ENCODE peak calls at places on chromosome 3, in eight cellular contexts. X, W, E, V, P, L, R and G are unnamed samples.

GRCh38 chr3:71542548-71543370 is 40.8 kb downstream of the FOXP1 start:
- DNase-seq in X (peak), W (no peak), E (peak), V (peak), P (peak), L (no peak), R (peak), G (peak)

GRCh38 chr3:52429031-52429430 is 15.9 kb downstream of the SEMA3G start:
- DNase-seq in X (no peak), W (no peak), E (no peak), V (no peak), P (no peak), L (no peak), R (no peak), G (peak)

GRCh38 chr3:15108869-15109268 is 9.9 kb upstream of the RBSN start:
- DNase-seq in X (no peak), W (no peak), E (no peak), V (no peak), P (no peak), L (no peak), R (no peak), G (no peak)

GRCh38 chr3:114551770-114552526 is 258.1 kb downstream of the TIGIT start:
- DNase-seq in X (no peak), W (peak), E (no peak), V (no peak), P (no peak), L (no peak), R (no peak), G (no peak)

GRCh38 chr3:61638721-61639120 is 77.3 kb downstream of the PTPRG start:
- DNase-seq in X (no peak), W (no peak), E (no peak), V (no peak), P (no peak), L (no peak), R (no peak), G (no peak)

GRCh38 chr3:30657914-30658313 is 51.5 kb downstream of the TGFBR2 start:
- DNase-seq in X (no peak), W (no peak), E (no peak), V (no peak), P (no peak), L (no peak), R (no peak), G (no peak)

GRCh38 chr3:172221550-172221949 is 182.2 kb downstream of the FNDC3B start:
- DNase-seq in X (no peak), W (no peak), E (no peak), V (no peak), P (no peak), L (no peak), R (no peak), G (no peak)

GRCh38 chr3:32894977-32895376 is 56.5 kb upstream of the CCR4 start:
- DNase-seq in X (no peak), W (no peak), E (no peak), V (no peak), P (no peak), L (no peak), R (no peak), G (no peak)

GRCh38 chr3:18428036-18428435 is 2.9 kb upstream of the SATB1 start:
- DNase-seq in X (no peak), W (no peak), E (no peak), V (no peak), P (no peak), L (no peak), R (no peak), G (no peak)

GRCh38 chr3:150409527-150410310 is 1.6 kb downstream of the TSC22D2 start:
- DNase-seq in X (peak), W (peak), E (peak), V (peak), P (peak), L (peak), R (peak), G (peak)

GRCh38 chr3:4985330-4986174 is 6.3 kb downstream of the BHLHE40 start:
- DNase-seq in X (no peak), W (peak), E (peak), V (no peak), P (no peak), L (no peak), R (no peak), G (no peak)
- TF ChIP-seq POLR2A in X (no peak), W (peak), E (no peak), V (no peak), P (peak), L (no peak), R (peak), G (no peak)

GRCh38 chr3:40505599-40506462 is at the start of gene ZNF620:
- DNase-seq in X (peak), W (peak), E (peak), V (peak), P (peak), L (peak), R (peak), G (peak)
- TF ChIP-seq EP300 in X (no peak), W (no peak), E (peak), V (no peak), P (no peak), L (no peak), R (no peak), G (no peak)

GRCh38 chr3:190225186-190225692 is 97.0 kb downstream of the CLDN1 start:
- DNase-seq in X (no peak), W (no peak), E (peak), V (no peak), P (no peak), L (no peak), R (no peak), G (no peak)
- TF ChIP-seq CTCF in X (peak), W (peak), E (peak), V (no peak), P (no peak), L (no peak), R (no peak), G (peak)

DNA sequence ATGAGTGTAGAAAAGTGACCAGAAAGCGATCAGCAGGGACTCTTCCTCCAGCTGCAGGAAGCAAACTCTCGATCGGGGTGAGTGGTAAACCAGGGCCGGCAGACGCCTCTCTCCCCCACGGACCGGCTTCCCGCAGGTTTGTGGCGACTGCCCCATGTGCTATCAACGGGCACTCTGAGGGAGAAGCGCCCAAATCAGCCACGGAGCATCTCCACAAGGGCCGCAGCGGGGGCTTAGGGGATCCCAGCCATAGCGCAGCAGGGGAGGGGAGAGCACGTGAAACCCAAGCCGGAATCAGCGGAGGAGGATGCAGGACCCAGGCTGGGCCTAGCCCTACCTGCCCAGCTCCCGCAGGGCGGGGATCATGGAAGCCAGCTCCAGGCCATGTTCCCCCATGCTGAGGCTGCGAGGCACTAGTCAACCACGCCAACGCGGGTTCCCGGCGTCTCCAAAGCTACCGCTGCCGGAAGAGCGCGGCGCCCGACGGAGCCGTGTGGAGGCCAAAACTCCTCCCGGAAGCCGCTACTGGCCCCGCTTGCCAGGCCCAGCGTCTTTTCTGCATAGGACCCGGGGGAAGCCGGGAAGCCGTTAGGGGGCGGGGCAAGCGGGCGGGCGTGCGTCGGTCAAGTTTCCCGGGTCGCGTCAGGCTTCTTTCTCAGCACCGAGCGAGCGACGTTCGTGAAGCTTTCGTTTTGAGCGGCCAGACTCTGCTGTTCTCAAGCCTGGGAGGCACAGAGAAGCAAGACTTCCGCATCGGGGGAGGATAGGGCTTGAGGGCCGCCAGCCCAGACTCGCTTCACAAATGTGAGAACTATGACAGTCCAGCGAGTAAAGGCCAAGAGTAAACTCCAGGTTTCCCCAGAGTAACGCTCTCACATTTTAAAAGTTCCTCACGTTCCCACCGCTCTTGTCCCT is at the start of gene ATR:
- DNase-seq in X (peak), W (peak), E (peak), V (peak), P (peak), L (peak), R (peak), G (peak)
- TF ChIP-seq POLR2A in X (peak), W (peak), E (no peak), V (peak), P (peak), L (peak), R (peak), G (peak)

GRCh38 chr3:193816656-193817311 is 223.8 kb downstream of the OPA1 start:
- DNase-seq in X (peak), W (no peak), E (peak), V (peak), P (no peak), L (peak), R (peak), G (peak)
- TF ChIP-seq EP300 in X (no peak), W (no peak), E (peak), V (no peak), P (no peak), L (no peak), R (no peak), G (no peak)

GRCh38 chr3:136949146-136949545 is 8.6 kb upstream of the IL20RB start:
- DNase-seq in X (no peak), W (no peak), E (no peak), V (no peak), P (no peak), L (no peak), R (no peak), G (no peak)

GRCh38 chr3:136950583-136950982 is 7.2 kb upstream of the IL20RB start:
- DNase-seq in X (no peak), W (no peak), E (no peak), V (no peak), P (no peak), L (no peak), R (no peak), G (no peak)

GRCh38 chr3:136952292-136952691 is 5.5 kb upstream of the IL20RB start:
- DNase-seq in X (no peak), W (no peak), E (no peak), V (no peak), P (no peak), L (no peak), R (no peak), G (no peak)

GRCh38 chr3:136947477-136947876 is 10.3 kb upstream of the IL20RB start:
- DNase-seq in X (no peak), W (no peak), E (no peak), V (no peak), P (no peak), L (no peak), R (no peak), G (no peak)

DNA sequence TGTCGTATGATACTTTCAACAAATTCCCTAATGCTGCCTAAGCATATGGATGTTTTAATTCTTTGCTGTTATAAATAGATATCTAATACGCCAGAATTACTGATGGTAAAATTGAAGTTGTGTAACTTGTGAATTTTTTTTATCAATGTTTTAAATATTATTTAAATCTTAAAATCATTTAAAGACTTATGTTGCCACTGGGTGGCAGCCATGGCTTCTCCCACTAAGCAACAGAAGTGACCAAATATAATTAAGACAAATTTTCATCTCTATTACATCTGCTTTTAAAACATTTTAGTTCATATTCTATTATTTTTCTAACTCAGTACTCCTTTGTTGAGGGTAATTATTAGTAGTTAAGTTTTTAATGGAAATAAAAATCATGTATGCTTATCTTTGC is 8.1 kb upstream of the IL20RB start:
- DNase-seq in X (no peak), W (no peak), E (no peak), V (no peak), P (no peak), L (no peak), R (no peak), G (no peak)
- TF ChIP-seq CTCF in X (no peak), W (peak), E (peak), V (no peak), P (no peak), L (no peak), R (peak), G (no peak)

DNA sequence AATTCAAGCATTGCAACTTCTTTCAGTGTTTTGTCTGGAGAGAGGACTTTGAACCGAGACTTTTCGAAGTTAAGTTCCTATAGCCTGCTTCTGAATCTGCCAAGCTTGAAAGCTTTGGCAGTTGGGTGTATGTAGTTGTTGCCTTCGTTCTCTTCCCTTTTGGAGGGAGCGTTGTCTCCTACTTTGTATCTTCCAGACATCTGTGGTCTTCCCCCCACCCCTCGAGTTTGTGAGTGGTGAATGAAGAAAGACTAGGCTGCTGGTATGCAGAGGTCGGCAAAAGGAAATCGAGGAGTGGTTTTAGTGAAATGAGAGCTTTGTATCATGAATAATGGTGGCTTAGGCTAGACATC is 1.3 kb downstream of the CTNNB1 start:
- DNase-seq in X (peak), W (no peak), E (peak), V (no peak), P (no peak), L (no peak), R (peak), G (no peak)
- TF ChIP-seq POLR2A in X (peak), W (no peak), E (no peak), V (no peak), P (no peak), L (no peak), R (no peak), G (no peak)

DNA sequence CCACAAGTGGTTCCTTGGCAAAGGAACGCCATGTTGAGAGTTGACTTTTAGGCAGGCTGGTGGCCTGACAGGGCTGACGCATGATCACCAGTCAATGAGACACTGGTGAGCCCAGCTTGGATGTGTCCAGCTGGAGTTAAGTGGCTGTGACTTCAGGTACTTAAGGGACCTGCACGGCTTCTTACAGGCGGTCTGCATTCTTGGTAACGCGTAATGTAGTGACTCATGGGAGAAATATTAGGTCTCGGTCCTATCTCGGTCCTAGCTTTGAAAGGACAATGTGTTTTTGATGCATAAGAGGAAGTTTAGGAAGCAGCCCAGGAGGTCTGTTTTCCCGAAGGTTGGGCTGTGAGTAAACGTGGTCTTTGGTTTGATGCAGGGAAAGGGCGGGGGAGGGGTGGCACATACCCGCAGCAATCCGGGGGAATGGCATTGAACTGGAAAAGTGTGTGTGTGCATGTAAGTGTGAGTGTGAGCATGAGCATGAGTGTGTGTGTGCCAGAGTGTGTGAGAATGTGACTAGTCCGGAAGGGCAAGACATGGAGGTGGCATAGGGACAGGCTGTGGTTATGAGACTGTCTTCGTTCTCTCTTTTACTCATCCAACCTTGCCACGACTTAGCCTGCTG is 55.3 kb downstream of the FAM43A start:
- DNase-seq in X (no peak), W (peak), E (no peak), V (no peak), P (no peak), L (no peak), R (no peak), G (no peak)
- TF ChIP-seq EP300 in X (no peak), W (no peak), E (no peak), V (no peak), P (no peak), L (no peak), R (no peak), G (no peak)

GRCh38 chr3:50358355-50358926 is 880 bp downstream of the TMEM115 start:
- DNase-seq in X (no peak), W (no peak), E (no peak), V (no peak), P (no peak), L (no peak), R (no peak), G (no peak)
- TF ChIP-seq CTCF in X (no peak), W (no peak), E (no peak), V (no peak), P (no peak), L (no peak), R (no peak), G (no peak)